ENCODE peak calls at places on chromosomes 5 and 9, in six cellular contexts. H is mesendoderm, I is mesenchymal stem cell, G is trophoblast cell, C is IMR-90, M is H1. J is an unnamed sample.

GRCh38 chr9:83403864-83404263 is 134.3 kb downstream of the FRMD3 start:
- DNase-seq in H (peak; percentile 51), I (no peak), G (peak; percentile 86), C (no peak), M (no peak), J (peak; percentile 6)

GRCh38 chr5:68067353-68067752 is 148.2 kb upstream of the PIK3R1 start:
- DNase-seq in H (no peak), I (no peak), G (no peak), C (no peak), M (no peak), J (no peak)

GRCh38 chr9:18542837-18543405 is 69.0 kb downstream of the ADAMTSL1 start:
- DNase-seq in H (no peak), I (peak; percentile 6), G (no peak), C (peak; percentile 51), M (no peak), J (no peak)

GRCh38 chr9:98121096-98121495 is 2.1 kb upstream of the TRIM14 start:
- DNase-seq in H (no peak), I (no peak), G (no peak), C (no peak), M (no peak), J (no peak)

GRCh38 chr5:68216737-68217231 is 1.2 kb downstream of the PIK3R1 start:
- DNase-seq in H (no peak), I (peak; percentile 50), G (no peak), C (peak; percentile 27), M (no peak), J (peak; percentile 21)

GRCh38 chr5:73295447-73295846 is 122.5 kb downstream of the TMEM174 start:
- DNase-seq in H (peak; percentile 24), I (no peak), G (no peak), C (no peak), M (no peak), J (no peak)

GRCh38 chr5:116575635-116576042 is 1.0 kb upstream of the SEMA6A start:
- DNase-seq in H (no peak), I (no peak), G (no peak), C (no peak), M (no peak), J (peak; percentile 53)

GRCh38 chr9:136100700-136101614 is 5.9 kb upstream of the NACC2 start:
- DNase-seq in H (peak; percentile 37), I (no peak), G (no peak), C (no peak), M (no peak), J (no peak)

GRCh38 chr9:123411191-123411590 is 55.2 kb downstream of the CRB2 start:
- DNase-seq in H (no peak), I (no peak), G (no peak), C (no peak), M (no peak), J (no peak)

GRCh38 chr5:6518298-6519057 is 69.8 kb downstream of the UBE2QL1 start:
- DNase-seq in H (no peak), I (no peak), G (no peak), C (no peak), M (no peak), J (no peak)

GRCh38 chr5:10507575-10508024 is 56.3 kb upstream of the ANKRD33B start:
- DNase-seq in H (no peak), I (peak; percentile 85), G (no peak), C (peak; percentile 58), M (no peak), J (no peak)

GRCh38 chr9:123324767-123325183 is 31.2 kb upstream of the CRB2 start:
- DNase-seq in H (no peak), I (no peak), G (no peak), C (no peak), M (no peak), J (no peak)

GRCh38 chr9:124674651-124675050 is 96.5 kb downstream of the NR6A1 start:
- DNase-seq in H (no peak), I (no peak), G (no peak), C (no peak), M (no peak), J (no peak)

GRCh38 chr5:20105915-20106314 is 117.9 kb upstream of the CDH18 start:
- DNase-seq in H (no peak), I (no peak), G (no peak), C (no peak), M (no peak), J (no peak)

GRCh38 chr9:115743709-115744605 is 409.6 kb upstream of the PAPPA start:
- DNase-seq in H (no peak), I (no peak), G (no peak), C (no peak), M (no peak), J (no peak)

GRCh38 chr5:56961746-56962145 is 9.8 kb upstream of the MIER3 start:
- DNase-seq in H (no peak), I (no peak), G (no peak), C (no peak), M (no peak), J (no peak)

GRCh38 chr5:139833525-139833924 is 37.9 kb downstream of the PSD2 start:
- DNase-seq in H (no peak), I (no peak), G (no peak), C (no peak), M (no peak), J (no peak)

GRCh38 chr9:93011114-93011513 is 47.4 kb upstream of the SUSD3 start:
- DNase-seq in H (no peak), I (no peak), G (no peak), C (no peak), M (no peak), J (no peak)

GRCh38 chr5:538271-538771 is 14.1 kb upstream of the SLC9A3 start:
- DNase-seq in H (no peak), I (no peak), G (no peak), C (no peak), M (no peak), J (no peak)

GRCh38 chr5:128498844-128499455 is 39.1 kb downstream of the FBN2 start:
- DNase-seq in H (peak; percentile 31), I (peak; percentile 62), G (peak; percentile 33), C (peak; percentile 79), M (no peak), J (no peak)

GRCh38 chr9:121557581-121558422 is 58.2 kb upstream of the GGTA1 start:
- DNase-seq in H (peak; percentile 89), I (peak; percentile 97), G (peak; percentile 46), C (peak; percentile 92), M (no peak), J (peak; percentile 30)

GRCh38 chr9:93082841-93083411 is 13.1 kb upstream of the CARD19 start:
- DNase-seq in H (no peak), I (no peak), G (no peak), C (no peak), M (no peak), J (no peak)

GRCh38 chr9:18857769-18858168 is 175.2 kb downstream of the SAXO1 start:
- DNase-seq in H (no peak), I (no peak), G (no peak), C (peak; percentile 80), M (no peak), J (no peak)

GRCh38 chr5:82404382-82404945 is 126.3 kb upstream of the RPS23 start:
- DNase-seq in H (no peak), I (no peak), G (no peak), C (no peak), M (no peak), J (no peak)

GRCh38 chr5:117945261-117945660 is 1043.1 kb downstream of the DTWD2 start:
- DNase-seq in H (no peak), I (no peak), G (no peak), C (no peak), M (no peak), J (no peak)
- H3K27ac ChIP-seq in H (no peak overlapping the region), I (no peak overlapping the region), G (no peak overlapping the region), C (no peak overlapping the region), M (no peak overlapping the region), J (no peak overlapping the region)

DNA sequence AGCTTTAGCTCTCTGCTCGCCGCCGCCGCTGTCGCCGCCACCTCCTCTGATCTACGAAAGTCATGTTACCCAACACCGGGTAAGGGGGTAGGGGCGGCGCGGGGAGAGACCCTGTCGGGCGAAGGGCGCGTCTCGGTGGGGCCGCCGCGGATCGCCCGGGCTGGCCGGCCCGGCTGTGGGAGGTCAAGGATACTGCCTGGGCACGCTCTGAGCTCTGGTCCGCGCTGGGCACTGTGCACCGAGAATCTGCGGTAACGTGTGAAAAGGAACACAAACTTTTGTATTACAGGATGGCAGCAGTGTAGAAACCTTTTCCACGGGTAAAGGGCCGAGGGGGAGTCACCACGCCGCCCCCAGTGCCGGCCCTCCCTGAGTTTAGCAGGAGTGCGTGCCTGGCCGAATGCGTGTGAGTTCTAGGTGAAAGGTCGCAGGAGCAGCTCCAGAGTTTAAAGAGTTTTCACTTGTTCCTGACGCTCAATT is at the start of gene HSDL2:
- DNase-seq in H (no peak), I (peak; percentile 78), G (peak; percentile 72), C (peak; percentile 28), M (no peak), J (no peak)
- H2BK120ac ChIP-seq in H (no peak within 1 kb of the TSS), I (peak within 1 kb of the TSS; percentile 54), G (peak within 1 kb of the TSS; percentile 71), C (peak within 1 kb of the TSS; percentile 84), M (no peak within 1 kb of the TSS), J (peak within 1 kb of the TSS; percentile 72)

DNA sequence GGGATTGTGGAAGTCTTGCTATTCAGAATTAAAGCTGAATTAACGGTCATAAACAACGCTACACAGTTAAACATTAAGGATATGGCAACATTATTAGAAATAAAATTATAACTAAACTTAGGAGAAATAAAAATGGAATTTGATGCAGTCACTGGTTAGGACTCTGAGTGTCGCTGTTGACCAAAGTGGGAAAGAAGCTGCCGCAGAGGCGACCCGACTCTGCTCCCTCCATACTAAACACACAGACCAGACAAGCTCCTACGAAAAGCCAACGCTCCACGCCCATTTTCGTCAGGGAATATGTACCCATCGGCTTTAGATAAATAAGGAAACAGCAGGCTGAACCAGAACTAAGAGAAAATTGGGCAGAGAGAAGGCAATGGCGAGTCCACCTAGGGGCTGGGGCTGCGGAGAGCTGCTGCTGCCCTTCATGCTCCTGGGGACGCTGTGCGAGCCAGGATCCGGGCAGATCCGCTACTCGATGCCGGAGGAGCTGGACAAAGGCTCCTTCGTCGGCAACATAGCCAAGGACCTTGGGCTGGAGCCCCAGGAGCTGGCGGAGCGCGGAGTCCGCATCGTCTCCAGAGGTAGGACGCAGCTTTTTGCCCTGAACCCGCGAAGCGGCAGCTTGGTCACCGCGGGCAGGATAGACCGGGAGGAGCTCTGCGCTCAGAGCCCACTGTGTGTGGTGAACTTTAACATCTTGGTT is at the start of gene PCDHGA5:
- DNase-seq in H (no peak), I (no peak), G (no peak), C (peak; percentile 40), M (no peak), J (no peak)
- H3K4me3 ChIP-seq in H (no peak within 1 kb of the TSS), I (peak within 1 kb of the TSS; percentile 38), G (no peak within 1 kb of the TSS), C (peak within 1 kb of the TSS; percentile 48), M (peak within 1 kb of the TSS; percentile 40), J (no peak within 1 kb of the TSS)

DNA sequence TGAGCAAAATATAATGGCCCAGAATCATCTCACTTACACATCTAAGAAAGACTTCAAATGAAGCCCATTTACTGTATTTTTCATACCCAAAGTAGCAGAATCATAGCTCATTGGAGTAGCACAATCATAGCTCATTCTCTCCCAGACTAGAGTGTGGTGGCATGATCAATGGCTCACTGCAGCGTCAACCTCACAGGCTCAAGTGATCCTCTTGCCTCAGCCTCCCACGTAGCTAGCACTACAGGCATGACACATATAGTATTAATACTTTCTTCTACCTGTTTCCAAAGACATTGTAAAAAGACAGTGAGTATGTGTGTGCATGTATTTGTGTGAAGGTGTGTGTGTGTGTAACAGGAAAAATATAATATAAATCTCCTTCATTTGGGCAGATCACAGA is 1247.9 kb upstream of the ACO1 start:
- DNase-seq in H (no peak), I (no peak), G (no peak), C (no peak), M (no peak), J (no peak)
- H3K27ac ChIP-seq in H (no peak overlapping the region), I (no peak overlapping the region), G (no peak overlapping the region), C (no peak overlapping the region), M (no peak overlapping the region), J (no peak overlapping the region)

GRCh38 chr9:101427337-101427736 is 8.2 kb downstream of the ALDOB start:
- DNase-seq in H (no peak), I (no peak), G (no peak), C (no peak), M (no peak), J (no peak)
- H2BK120ac ChIP-seq in H (no peak overlapping the region), I (no peak overlapping the region), G (no peak overlapping the region), C (no peak overlapping the region), M (no peak overlapping the region), J (no peak overlapping the region)

J was measured in neuronal stem cell.